ENCODE peak calls at places on chromosomes 1 and 21, in nine cellular contexts. S, V, Q, R, P, I, W, Z and O are unnamed samples.
A peak's percentile ranks its signal among the peaks of the same experiment; 100 is the strongest.

GRCh38 chr1:67831850-67832513 is 1.3 kb downstream of the GNG12 start:
- DNase-seq in I (peak; percentile 82), P (peak; percentile 47), Z (peak; percentile 43), W (peak; percentile 52), S (peak; percentile 68), R (no peak), V (peak; percentile 85), Q (peak; percentile 63), O (no peak)

GRCh38 chr1:104172243-104172681 is 422.6 kb downstream of the AMY1C start:
- DNase-seq in Q (no peak), S (no peak), Z (no peak), I (peak; percentile 73), W (no peak), R (no peak), P (no peak), V (no peak), O (no peak)

GRCh38 chr1:211606327-211606913 is 27.5 kb upstream of the SLC30A1 start:
- DNase-seq in R (no peak), W (no peak), Q (no peak), S (peak; percentile 41), I (peak; percentile 83), P (no peak), V (no peak), Z (peak; percentile 90), O (no peak)

GRCh38 chr1:97632075-97632474 is 288.8 kb downstream of the DPYD start:
- DNase-seq in R (no peak), Q (no peak), W (no peak), V (no peak), Z (no peak), S (no peak), P (no peak), I (no peak), O (no peak)

GRCh38 chr1:175629318-175629694 is 114.1 kb downstream of the TNR start:
- DNase-seq in V (no peak), Q (no peak), I (no peak), Z (no peak), R (no peak), W (no peak), S (no peak), P (peak; percentile 47), O (no peak)

GRCh38 chr1:176691251-176692228 is 228.6 kb downstream of the PAPPA2 start:
- DNase-seq in P (peak; percentile 82), Q (no peak), W (no peak), I (no peak), R (peak; percentile 8), S (peak; percentile 44), Z (peak; percentile 76), V (peak; percentile 69), O (no peak)

GRCh38 chr1:179036844-179037465 is 11.3 kb downstream of the FAM20B start:
- DNase-seq in V (no peak), I (no peak), S (no peak), W (no peak), Q (no peak), P (no peak), R (no peak), Z (no peak), O (no peak)

GRCh38 chr1:1024421-1025415 is 4.8 kb downstream of the AGRN start:
- DNase-seq in V (no peak), S (no peak), P (peak; percentile 97), I (no peak), W (peak; percentile 92), Q (peak; percentile 76), R (no peak), Z (no peak), O (no peak)

DNA sequence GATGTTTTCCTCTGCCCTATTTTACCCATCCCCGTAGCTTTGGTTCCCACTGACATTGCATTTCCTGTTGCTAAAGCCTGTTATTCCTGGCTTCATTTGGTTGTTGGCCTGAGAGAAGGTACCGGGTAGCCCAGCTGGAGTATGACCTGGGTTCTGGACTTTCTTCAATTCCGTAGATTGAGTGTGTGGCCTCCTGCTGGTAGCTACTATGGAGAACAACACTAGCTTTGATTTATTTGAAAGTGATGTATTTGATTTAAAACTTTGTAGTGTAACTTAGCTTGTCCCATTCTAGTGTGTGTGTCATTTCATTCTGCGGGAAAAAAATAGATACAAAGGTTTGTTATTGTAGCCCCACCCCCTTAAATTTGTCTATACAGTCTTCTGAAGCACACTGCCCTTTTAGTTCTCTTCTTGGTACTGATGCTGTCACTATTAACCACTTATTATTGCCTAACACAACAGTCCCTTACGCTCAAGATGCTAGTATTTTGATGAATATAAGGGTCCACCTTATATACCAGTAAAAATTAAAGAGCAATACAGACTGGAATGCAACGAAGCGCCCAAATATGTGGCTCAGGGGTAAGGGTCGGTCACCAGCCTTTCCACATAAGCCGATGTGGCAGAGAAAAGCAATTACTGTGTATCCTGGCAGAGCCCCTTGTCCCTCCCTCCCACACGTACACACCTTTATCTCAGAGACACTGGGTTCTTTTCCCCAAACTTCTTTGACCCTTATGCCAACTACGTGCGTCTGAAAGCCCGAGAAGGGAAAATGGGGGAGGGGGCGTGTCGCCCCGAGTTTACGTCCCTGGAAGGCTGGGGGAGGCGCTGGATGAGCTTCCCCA is 645 bp upstream of the MOV10 start:
- DNase-seq in R (no peak), S (no peak), Z (peak; percentile 50), I (no peak), W (peak; percentile 28), Q (no peak), V (no peak), P (peak; percentile 56), O (no peak)
- TF ChIP-seq POLR2AphosphoS5 in R (no peak), S (no peak), Z (peak; percentile 40), I (no peak), W (no peak), Q (peak; percentile 37), V (no peak), P (no peak), O (no peak)

GRCh38 chr1:116515702-116516101 is 55.1 kb downstream of the CD58 start:
- DNase-seq in P (no peak), R (no peak), W (no peak), I (no peak), V (no peak), S (no peak), Z (no peak), Q (no peak), O (no peak)

GRCh38 chr1:116511459-116512019 is 59.3 kb downstream of the CD58 start:
- DNase-seq in W (no peak), S (no peak), Z (no peak), R (no peak), P (no peak), V (no peak), I (no peak), Q (no peak), O (no peak)

GRCh38 chr1:116516631-116517030 is 54.2 kb downstream of the CD58 start:
- DNase-seq in P (no peak), S (no peak), Q (no peak), R (no peak), I (no peak), W (no peak), V (no peak), Z (no peak), O (no peak)

GRCh38 chr1:116513956-116514355 is 56.9 kb downstream of the CD58 start:
- DNase-seq in W (peak; percentile 54), I (no peak), Z (no peak), P (no peak), Q (no peak), R (no peak), S (no peak), V (no peak), O (no peak)

DNA sequence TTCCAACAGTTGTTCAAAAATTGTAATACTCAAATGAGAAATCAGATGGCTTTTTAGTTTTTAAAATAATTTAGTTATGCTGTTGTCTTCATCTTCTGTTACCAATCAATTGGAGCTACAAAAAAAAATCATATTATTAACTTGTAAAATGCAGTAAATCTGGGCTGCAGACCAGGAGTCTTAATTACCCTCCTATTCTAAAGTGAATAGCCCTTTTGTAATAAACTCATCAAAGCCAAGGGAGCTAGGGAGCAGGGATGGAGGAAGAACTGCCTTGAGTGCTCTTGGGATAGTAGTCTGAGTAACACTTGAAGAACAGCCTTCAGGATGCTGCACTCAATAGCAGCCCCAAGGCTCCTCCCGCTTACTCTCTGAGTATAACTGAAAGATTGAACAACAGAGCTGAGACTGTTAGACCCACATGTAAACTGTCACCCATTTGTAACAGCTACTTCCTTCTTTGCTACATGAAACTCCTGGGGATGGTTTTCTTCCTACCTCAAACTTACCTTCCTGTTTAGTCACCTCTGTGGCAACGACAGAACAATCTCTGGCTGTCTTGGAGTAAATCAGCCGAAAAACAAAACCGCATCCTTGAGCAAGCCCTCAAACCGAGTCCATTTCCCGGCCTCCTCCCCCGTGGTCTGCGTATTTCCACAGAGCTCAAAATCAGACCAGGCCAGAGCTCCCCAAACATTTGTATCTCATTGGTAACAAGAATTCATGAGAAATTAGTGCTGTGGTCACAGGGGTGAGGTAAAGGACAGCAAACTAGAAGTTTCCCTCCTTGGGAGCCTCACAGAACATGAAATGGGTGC is 55.9 kb downstream of the CD58 start:
- DNase-seq in I (peak; percentile 85), Z (no peak), Q (no peak), V (no peak), S (no peak), W (no peak), P (no peak), R (no peak), O (no peak)
- TF ChIP-seq POLR2AphosphoS5 in I (no peak), Z (no peak), Q (peak; percentile 15), V (no peak), S (no peak), W (no peak), P (no peak), R (no peak), O (no peak)

GRCh38 chr21:17387030-17387617 is 125.7 kb upstream of the CXADR start:
- DNase-seq in R (peak; percentile 9), W (no peak), Q (peak; percentile 54), I (no peak), V (no peak), S (peak; percentile 30), Z (peak; percentile 71), P (peak; percentile 89), O (no peak)

GRCh38 chr21:17390575-17390974 is 122.3 kb upstream of the CXADR start:
- DNase-seq in S (no peak), Z (no peak), Q (no peak), R (no peak), W (no peak), V (no peak), P (no peak), I (no peak), O (no peak)

GRCh38 chr21:17386498-17386897 is 126.3 kb upstream of the CXADR start:
- DNase-seq in I (no peak), R (no peak), Z (no peak), P (peak; percentile 39), Q (no peak), S (no peak), W (no peak), V (no peak), O (no peak)

GRCh38 chr21:17389311-17389710 is 123.5 kb upstream of the CXADR start:
- DNase-seq in P (no peak), R (no peak), S (no peak), V (no peak), Q (no peak), W (no peak), Z (no peak), I (no peak), O (no peak)

GRCh38 chr21:17388226-17388625 is 124.6 kb upstream of the CXADR start:
- DNase-seq in V (no peak), R (no peak), Z (no peak), I (no peak), S (no peak), W (no peak), P (peak; percentile 2), Q (no peak), O (no peak)
- TF ChIP-seq POLR2AphosphoS5 in V (no peak), R (no peak), Z (no peak), I (no peak), S (no peak), W (no peak), P (no peak), Q (no peak), O (no peak)

GRCh38 chr1:90969241-90969640 is 52.6 kb downstream of the ZNF644 start:
- DNase-seq in S (no peak), V (no peak), Q (no peak), I (no peak), W (no peak), R (no peak), P (no peak), Z (no peak), O (no peak)

GRCh38 chr1:90963236-90963635 is 58.6 kb downstream of the ZNF644 start:
- DNase-seq in V (no peak), P (no peak), Z (no peak), I (no peak), Q (no peak), R (no peak), W (no peak), S (no peak), O (no peak)

GRCh38 chr1:90964444-90965035 is 57.3 kb downstream of the ZNF644 start:
- DNase-seq in V (no peak), W (no peak), R (no peak), S (no peak), Z (peak; percentile 39), Q (no peak), I (no peak), P (peak; percentile 33), O (no peak)

GRCh38 chr1:90959352-90960206 is 62.3 kb downstream of the ZNF644 start:
- DNase-seq in R (no peak), Q (no peak), I (no peak), V (no peak), P (no peak), W (no peak), Z (no peak), S (no peak), O (no peak)

DNA sequence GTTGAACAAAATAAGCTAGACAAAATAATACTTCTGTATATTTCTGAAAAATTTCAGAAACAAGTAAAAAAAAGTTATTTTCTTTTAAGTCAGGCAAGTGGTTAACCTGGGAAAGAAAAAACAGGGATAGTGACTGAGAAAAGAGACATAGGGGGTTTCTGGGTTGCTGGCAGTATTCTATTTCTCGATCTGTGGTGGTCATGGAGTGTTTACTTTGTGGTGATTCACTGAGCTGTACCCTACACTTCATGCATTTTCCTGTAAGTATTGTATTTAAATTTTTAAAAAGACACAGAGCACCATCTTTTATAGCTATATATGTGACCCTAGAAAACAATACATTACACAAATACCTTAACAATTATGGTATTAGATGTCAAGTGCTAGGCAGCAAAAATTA is 58.2 kb downstream of the ZNF644 start:
- DNase-seq in P (no peak), R (no peak), Q (no peak), S (no peak), I (no peak), W (no peak), V (no peak), Z (no peak), O (no peak)
- TF ChIP-seq POLR2AphosphoS5 in P (no peak), R (no peak), Q (no peak), S (no peak), I (no peak), W (no peak), V (no peak), Z (no peak), O (no peak)